ENCODE peak calls at places on chromosomes 4 and X, in five cellular contexts. M is HepG2, N is K562, Q is HCT116, I is H1. X is an unnamed sample.
A peak's percentile ranks its signal among the peaks of the same experiment; 100 is the strongest.

GRCh38 chr4:73998040-73999011 is at the start of gene CXCL5:
- DNase-seq in Q (no peak), N (no peak), I (peak; percentile 67), M (no peak), X (no peak)

GRCh38 chrX:105495376-105495775 is 274.9 kb upstream of the TEX13A start:
- DNase-seq in N (no peak), M (no peak), I (no peak), Q (no peak), X (no peak)

GRCh38 chr4:15003891-15004700 is 1.8 kb downstream of the CPEB2 start:
- DNase-seq in I (no peak), M (no peak), N (peak; percentile 46), Q (no peak), X (no peak)

GRCh38 chr4:3444351-3445110 is 2.8 kb downstream of the HGFAC start:
- DNase-seq in I (no peak), N (no peak), M (no peak), Q (no peak), X (no peak)

GRCh38 chr4:175971393-175972179 is 94.1 kb upstream of the WDR17 start:
- DNase-seq in Q (no peak), I (no peak), M (no peak), N (no peak), X (no peak)

GRCh38 chr4:110510955-110511544 is 35.1 kb downstream of the ENPEP start:
- DNase-seq in I (no peak), Q (peak; percentile 56), M (peak; percentile 39), N (peak; percentile 59), X (no peak)

GRCh38 chr4:67723949-67724348 is 23.0 kb upstream of the UBA6 start:
- DNase-seq in Q (no peak), I (peak; percentile 53), N (peak; percentile 37), M (no peak), X (no peak)

GRCh38 chr4:36280555-36280954 is 861 bp upstream of the DTHD1 start:
- DNase-seq in N (no peak), Q (no peak), M (no peak), I (no peak), X (no peak)

GRCh38 chr4:40887690-40888089 is 137.9 kb downstream of the NSUN7 start:
- DNase-seq in M (no peak), I (no peak), Q (no peak), N (no peak), X (no peak)

GRCh38 chr4:129264008-129264657 is 168.2 kb downstream of the C4orf33 start:
- DNase-seq in Q (no peak), I (no peak), N (no peak), M (no peak), X (no peak)

DNA sequence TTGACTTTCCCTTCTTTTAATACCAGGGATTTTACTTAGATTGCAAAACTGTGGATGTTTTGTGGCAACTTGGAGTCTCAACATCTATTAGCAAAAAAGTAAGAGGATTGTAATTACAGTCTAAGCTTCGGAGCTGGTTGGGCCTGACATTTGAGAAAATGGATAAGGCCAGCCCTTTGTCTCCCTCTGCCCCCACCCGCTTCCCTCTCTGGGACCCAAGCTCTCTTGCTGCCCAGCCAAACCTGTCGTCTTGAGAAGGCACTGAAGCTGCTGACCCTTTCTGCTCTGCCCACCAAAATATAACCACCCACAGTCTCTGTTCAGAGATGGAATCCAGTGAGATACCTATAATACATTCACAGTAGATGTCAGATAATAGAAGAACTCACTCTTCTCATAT is 49.6 kb downstream of the SHROOM3 start:
- DNase-seq in Q (no peak), M (no peak), I (no peak), N (no peak), X (no peak)
- TF ChIP-seq ZNF274 in Q (no peak), M (no peak), I (no peak), N (no peak), X (no peak)

DNA sequence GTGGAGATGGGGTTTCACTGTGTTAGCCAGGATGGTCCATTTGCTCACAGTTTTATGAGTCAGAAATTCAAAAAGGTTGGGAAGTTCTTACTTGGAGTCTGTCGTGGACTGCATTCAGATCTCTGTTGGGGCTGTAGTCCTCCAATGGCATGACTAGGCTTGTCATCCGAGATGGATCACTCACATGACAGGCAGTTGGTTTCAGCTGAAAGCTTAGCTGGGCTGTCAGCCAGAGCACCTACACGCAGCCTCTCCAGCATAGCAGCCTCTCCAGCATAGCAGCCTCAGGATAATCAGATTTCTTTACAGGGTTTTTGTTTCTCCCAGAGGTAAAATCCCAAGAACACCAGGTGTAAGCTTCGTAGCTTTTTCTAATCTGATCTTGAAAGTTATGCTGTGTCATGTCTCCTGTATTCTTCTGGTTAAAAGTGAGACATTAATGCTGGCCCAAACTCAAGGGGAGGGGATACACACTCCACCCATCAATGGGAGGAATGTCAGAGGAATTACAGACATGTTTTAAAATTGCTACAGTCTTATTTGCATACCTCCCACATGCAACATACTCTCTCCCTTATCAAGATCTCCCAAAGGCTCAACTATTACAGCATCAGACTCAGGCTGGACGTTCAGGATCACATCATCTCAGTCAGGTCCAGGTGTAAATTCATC is 31.6 kb upstream of the SOD3 start:
- DNase-seq in M (no peak), N (no peak), I (no peak), Q (no peak), X (no peak)
- TF ChIP-seq ZNF274 in M (no peak), N (no peak), I (no peak), Q (no peak), X (no peak)

GRCh38 chr4:158172196-158172557 is 648 bp downstream of the GASK1B start:
- DNase-seq in M (no peak), I (no peak), Q (no peak), N (no peak), X (no peak)

GRCh38 chr4:158169931-158170690 is 2.7 kb downstream of the GASK1B start:
- DNase-seq in N (no peak), Q (no peak), M (peak; percentile 4), I (no peak), X (no peak)

GRCh38 chr4:158171456-158171790 is 1.4 kb downstream of the GASK1B start:
- DNase-seq in Q (no peak), I (no peak), N (no peak), M (no peak), X (no peak)

GRCh38 chr4:158169516-158169915 is 3.3 kb downstream of the GASK1B start:
- DNase-seq in N (no peak), M (no peak), I (no peak), Q (no peak), X (no peak)

GRCh38 chr4:158170691-158171455 is 2.0 kb downstream of the GASK1B start:
- DNase-seq in I (no peak), N (peak; percentile 42), Q (no peak), M (peak; percentile 55), X (no peak)
- TF ChIP-seq ZNF274 in I (no peak), N (no peak), Q (no peak), M (peak; percentile 56), X (no peak)

DNA sequence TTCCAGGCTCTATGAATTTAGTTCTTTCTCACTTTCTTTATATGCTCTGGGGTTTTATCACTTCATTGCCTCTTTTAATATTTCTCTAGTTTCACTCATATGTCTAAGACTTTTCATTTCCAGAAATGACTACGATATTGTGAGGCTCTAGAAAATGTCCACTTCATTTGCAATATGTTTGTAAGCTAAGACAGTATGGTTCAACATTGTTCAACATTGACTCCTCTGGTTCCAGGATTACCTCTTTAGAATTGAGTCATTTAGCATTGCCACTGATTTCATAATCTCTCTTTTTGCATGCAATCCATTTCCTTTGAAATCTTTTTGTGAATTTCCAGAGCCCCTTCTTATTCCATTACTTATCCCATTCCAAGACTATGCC is 32.3 kb downstream of the BBS12 start:
- DNase-seq in M (no peak), I (no peak), N (no peak), Q (no peak), X (no peak)
- TF ChIP-seq ZNF274 in M (no peak), I (no peak), N (no peak), Q (no peak), X (no peak)

GRCh38 chrX:30150196-30150895 is 65.0 kb upstream of the MAGEB2 start:
- DNase-seq in I (no peak), Q (no peak), M (no peak), N (no peak), X (no peak)
- TF ChIP-seq ZNF274 in I (no peak), Q (no peak), M (no peak), N (no peak), X (no peak)

DNA sequence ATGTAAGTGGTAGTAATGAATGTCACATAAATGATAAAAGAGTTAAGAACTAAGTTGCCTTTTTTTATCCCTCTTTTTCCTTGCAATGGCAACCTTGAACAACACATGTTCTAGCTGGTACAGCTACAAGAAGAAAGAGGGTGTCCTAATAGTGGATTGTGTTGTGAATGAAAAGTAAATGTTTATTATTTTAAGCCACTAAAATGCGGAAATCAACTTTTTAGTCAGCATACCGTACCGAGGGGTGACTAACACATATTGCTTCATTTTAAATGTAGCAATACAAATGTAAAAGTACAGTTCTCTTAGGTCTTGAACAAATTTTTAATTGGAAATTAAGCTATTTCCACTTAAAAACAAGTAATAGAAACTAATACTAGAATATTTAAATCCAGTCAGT is 17.7 kb upstream of the AP1AR start:
- DNase-seq in M (no peak), I (no peak), N (no peak), Q (no peak), X (no peak)
- TF ChIP-seq ZNF274 in M (no peak), I (no peak), N (no peak), Q (no peak), X (no peak)

DNA sequence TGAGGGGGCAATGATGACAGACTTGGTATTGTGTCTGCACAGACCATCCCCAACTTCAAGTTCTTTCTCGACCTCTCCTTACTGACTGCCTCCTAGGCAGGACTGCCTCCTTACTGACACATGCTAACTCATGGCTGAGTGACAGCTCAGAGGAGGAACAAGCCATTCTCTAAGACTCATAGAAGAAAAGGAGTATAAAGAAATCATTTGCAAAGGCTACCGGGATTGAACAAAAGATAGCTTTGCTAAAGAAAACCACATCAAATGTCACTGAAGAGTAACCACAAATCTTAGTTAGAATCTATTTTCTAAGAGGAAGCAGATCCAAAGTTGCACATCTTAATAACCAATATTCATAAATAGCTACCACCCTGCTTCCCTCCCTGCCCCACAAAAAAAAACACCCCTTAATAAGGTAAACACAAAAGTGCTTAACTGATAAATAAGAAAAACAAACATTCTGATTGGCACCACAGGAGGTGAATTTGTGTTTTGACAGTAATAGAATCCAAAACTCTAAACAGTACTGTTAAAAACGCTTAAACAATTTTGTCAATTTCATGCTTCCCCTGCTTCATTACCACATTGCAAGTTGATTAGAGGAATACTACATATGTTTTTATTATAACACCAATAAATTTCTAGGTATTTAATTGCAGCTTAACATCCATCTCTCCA is 160.2 kb downstream of the HNRNPD start:
- DNase-seq in Q (no peak), N (no peak), M (no peak), I (no peak), X (no peak)
- TF ChIP-seq ZNF274 in Q (no peak), N (no peak), M (no peak), I (no peak), X (no peak)

GRCh38 chr4:131302108-131302507 is 1847.0 kb upstream of the PCDH10 start:
- DNase-seq in M (peak; percentile 2), Q (no peak), I (peak; percentile 3), N (no peak), X (no peak)
- TF ChIP-seq ZNF274 in M (no peak), Q (no peak), I (no peak), N (no peak), X (no peak)

DNA sequence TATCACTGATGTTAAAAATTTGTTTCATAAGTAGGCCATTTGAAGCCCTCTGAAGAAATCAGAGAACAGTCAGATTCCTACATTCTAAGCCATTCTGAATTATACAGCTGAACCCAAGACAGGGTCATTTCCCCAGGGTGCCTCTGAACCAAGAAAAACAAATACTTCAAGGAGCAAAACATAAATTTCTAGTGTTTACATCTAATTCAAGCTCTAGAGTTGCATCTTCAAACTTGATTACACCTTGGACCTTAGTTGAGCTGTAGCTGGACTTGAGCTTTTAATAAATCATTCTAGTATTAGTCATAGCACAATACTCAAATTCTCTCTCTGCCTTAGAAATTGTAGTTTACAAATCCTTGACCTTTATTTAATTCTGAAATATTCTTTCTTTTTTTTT is 87.6 kb upstream of the IL15 start:
- DNase-seq in N (no peak), M (no peak), Q (no peak), I (no peak), X (no peak)
- TF ChIP-seq ZNF274 in N (no peak), M (no peak), Q (no peak), I (no peak), X (no peak)

X was measured in NT2/D1.